ENCODE peak calls at places on chromosome 16, in five cellular contexts. Y, T, X, L and Z are unnamed samples.
A peak's percentile ranks its signal among the peaks of the same experiment; 100 is the strongest.

GRCh38 chr16:10964039-10964890 is 19.9 kb downstream of the CLEC16A start:
- DNase-seq in Y (peak; percentile 32), X (peak; percentile 57), L (peak; percentile 87), T (peak; percentile 90), Z (no peak)

GRCh38 chr16:31331141-31331764 is 23.7 kb upstream of the ITGAX start:
- DNase-seq in Y (no peak), L (no peak), T (no peak), X (no peak), Z (no peak)

GRCh38 chr16:50611332-50611934 is 63.2 kb downstream of the NKD1 start:
- DNase-seq in X (no peak), T (no peak), Y (no peak), L (no peak), Z (no peak)

GRCh38 chr16:4610011-4611005 is 4.4 kb downstream of the UBALD1 start:
- DNase-seq in L (no peak), T (no peak), X (no peak), Y (no peak), Z (no peak)

GRCh38 chr16:54931041-54931756 is 534 bp downstream of the IRX5 start:
- DNase-seq in T (peak; percentile 62), X (no peak), Y (no peak), L (no peak), Z (no peak)

GRCh38 chr16:9489823-9490467 is 398.5 kb downstream of the HAPSTR1 start:
- DNase-seq in X (no peak), T (peak; percentile 21), L (no peak), Y (no peak), Z (no peak)

GRCh38 chr16:31072540-31073072 is 1.4 kb downstream of the ZNF668 start:
- DNase-seq in Y (no peak), T (peak; percentile 37), X (no peak), L (no peak), Z (peak; percentile 33)

GRCh38 chr16:50007744-50008143 is 17.3 kb upstream of the CNEP1R1 start:
- DNase-seq in L (no peak), X (no peak), Y (no peak), T (no peak), Z (no peak)

GRCh38 chr16:89909777-89910716 is 8.6 kb upstream of the MC1R start:
- DNase-seq in L (peak; percentile 77), T (peak; percentile 84), Y (peak; percentile 42), X (no peak), Z (no peak)

GRCh38 chr16:11596572-11597226 is 10.0 kb upstream of the LITAF start:
- DNase-seq in T (no peak), Y (no peak), L (no peak), X (no peak), Z (no peak)

GRCh38 chr16:30554933-30555847 is 3.0 kb downstream of the ZNF764 start:
- DNase-seq in L (no peak), T (no peak), Y (no peak), X (no peak), Z (no peak)

GRCh38 chr16:5863207-5863606 is 765.6 kb upstream of the EEF2KMT start:
- DNase-seq in X (no peak), L (no peak), T (no peak), Y (no peak), Z (no peak)

GRCh38 chr16:7345423-7345822 is 12.8 kb downstream of the RBFOX1 start:
- DNase-seq in L (no peak), T (no peak), Y (no peak), X (no peak), Z (no peak)

GRCh38 chr16:56603589-56603988 is 4.8 kb upstream of the MT2A start:
- DNase-seq in T (peak; percentile 48), L (peak; percentile 61), X (no peak), Y (peak; percentile 56), Z (no peak)

GRCh38 chr16:25118851-25119584 is 7.5 kb downstream of the LCMT1 start:
- DNase-seq in Y (no peak), T (no peak), L (no peak), X (no peak), Z (no peak)

GRCh38 chr16:59459811-59460210 is 725.7 kb upstream of the GOT2 start:
- DNase-seq in Y (no peak), T (no peak), X (no peak), L (no peak), Z (no peak)

GRCh38 chr16:22330326-22330725 is 33.1 kb downstream of the POLR3E start:
- DNase-seq in X (no peak), L (no peak), Y (no peak), T (no peak), Z (no peak)

GRCh38 chr16:1167276-1168107 is 14.6 kb downstream of the CACNA1H start:
- DNase-seq in T (no peak), L (no peak), X (no peak), Y (no peak), Z (peak; percentile 11)

GRCh38 chr16:54422159-54422558 is 135.6 kb upstream of the IRX3 start:
- DNase-seq in X (no peak), Y (no peak), T (no peak), L (peak; percentile 62), Z (peak; percentile 51)

GRCh38 chr16:4855371-4855770 is 8.1 kb downstream of the UBN1 start:
- DNase-seq in T (no peak), X (no peak), L (no peak), Y (no peak), Z (no peak)

GRCh38 chr16:19291459-19291858 is 5.9 kb downstream of the CLEC19A start:
- DNase-seq in T (peak; percentile 45), X (no peak), L (no peak), Y (no peak), Z (no peak)

GRCh38 chr16:57815987-57816745 is 13.9 kb upstream of the KIFC3 start:
- DNase-seq in T (peak; percentile 91), L (peak; percentile 89), X (peak; percentile 90), Y (peak; percentile 73), Z (peak; percentile 89)

GRCh38 chr16:35523991-35524390 is 2064.6 kb downstream of the TP53TG3F start:
- DNase-seq in L (no peak), X (no peak), T (no peak), Y (no peak), Z (peak; percentile 92)

GRCh38 chr16:11621920-11622651 is 35.4 kb upstream of the LITAF start:
- DNase-seq in X (no peak), L (no peak), Y (no peak), T (no peak), Z (no peak)

GRCh38 chr16:27972500-27972899 is 91.0 kb downstream of the GSG1L start:
- DNase-seq in T (peak; percentile 34), X (no peak), L (no peak), Y (peak; percentile 73), Z (peak; percentile 66)

DNA sequence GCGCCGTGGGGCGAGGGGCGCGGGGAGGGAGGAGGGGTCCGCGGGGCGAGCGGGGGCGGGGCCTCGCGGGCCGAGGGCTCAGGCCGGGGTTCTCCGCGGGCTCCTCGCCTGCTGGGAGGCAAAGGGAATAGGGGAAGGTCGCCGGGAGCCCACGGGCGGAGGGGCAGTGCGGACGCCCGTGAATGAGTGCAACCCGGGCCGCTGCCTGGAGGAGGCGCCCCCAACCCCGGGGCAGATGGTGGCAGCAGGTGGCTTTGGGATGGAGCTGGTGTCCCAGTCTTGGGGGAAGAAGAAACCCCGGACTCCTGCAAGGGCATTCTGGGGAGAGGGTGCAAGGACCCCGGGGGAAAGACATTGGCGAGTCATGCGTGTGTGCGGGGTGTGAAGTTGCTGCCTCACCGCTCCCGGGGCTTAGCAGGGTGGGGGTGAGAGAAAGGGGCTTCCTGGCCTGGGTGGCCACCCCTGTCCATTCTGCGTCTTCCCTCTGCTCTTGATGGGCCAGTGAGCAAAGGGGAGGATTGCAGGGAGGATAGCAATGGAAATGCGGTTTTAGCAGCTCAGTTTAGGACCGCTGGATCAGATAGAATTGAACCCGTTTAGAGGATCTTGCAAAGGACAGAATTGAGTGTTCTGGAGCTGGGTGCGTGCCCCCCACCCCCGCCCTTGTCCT is 508 bp downstream of the KIAA0513 start:
- DNase-seq in L (no peak), Y (no peak), X (no peak), T (no peak), Z (no peak)
- TF ChIP-seq CTCF in L (no peak), Y (peak; percentile 12), X (no peak), T (peak; percentile 25), Z (peak; percentile 14)

DNA sequence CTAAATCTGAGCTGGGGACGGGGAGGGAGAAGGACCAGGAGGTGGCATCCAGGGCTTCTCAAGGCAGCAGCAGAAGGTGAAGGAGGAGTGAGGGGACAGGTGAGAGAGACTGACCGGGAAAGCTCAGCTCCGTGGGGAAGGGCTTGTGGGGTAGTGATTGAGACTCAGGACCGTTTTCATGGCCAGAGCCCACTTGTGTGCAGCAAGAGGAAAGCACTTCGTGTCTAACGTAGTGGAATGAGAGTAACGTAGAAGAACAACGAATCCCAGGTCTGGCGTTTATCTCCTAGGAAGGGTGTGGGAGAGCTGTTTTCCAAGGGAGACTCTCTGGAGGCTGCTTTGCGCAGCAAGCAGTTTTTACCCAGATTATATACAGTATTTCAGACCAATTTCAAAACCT is 1.3 kb upstream of the CDH3 start:
- DNase-seq in X (no peak), T (peak; percentile 57), L (no peak), Y (no peak), Z (no peak)
- H3K4me3 ChIP-seq in X (no peak overlapping the region), T (no peak overlapping the region), L (no peak overlapping the region), Y (peak overlapping the region; percentile 85), Z (no peak overlapping the region)

GRCh38 chr16:85422374-85423185 is 190.5 kb upstream of the GSE1 start:
- DNase-seq in Y (no peak), T (peak; percentile 93), X (no peak), L (peak; percentile 95), Z (no peak)
- TF ChIP-seq CTCF in Y (no peak), T (peak; percentile 31), X (no peak), L (no peak), Z (no peak)

DNA sequence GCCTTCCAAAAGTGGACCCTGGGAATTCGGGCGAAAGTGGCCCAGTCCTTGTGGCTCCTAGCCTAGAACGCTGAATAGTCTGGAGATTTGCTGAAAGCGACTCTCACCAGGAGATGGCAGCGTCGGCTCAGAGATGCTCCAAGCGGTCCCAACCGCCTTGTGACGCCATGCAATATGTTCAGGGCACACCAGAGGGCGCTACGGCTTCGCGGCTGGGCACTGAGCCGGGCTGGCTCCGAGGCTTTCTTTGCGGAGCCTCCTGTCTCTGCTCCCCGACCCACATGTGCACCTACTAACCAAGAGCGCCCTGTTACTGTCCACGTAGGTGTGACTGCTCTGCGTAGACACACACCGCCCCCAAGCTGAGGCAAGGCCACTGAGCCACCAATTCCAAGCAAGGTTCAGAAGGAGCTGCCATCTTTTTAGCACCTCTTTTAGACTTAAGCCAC is 36.9 kb downstream of the SYCE1L start:
- DNase-seq in X (peak; percentile 64), L (peak; percentile 90), T (peak; percentile 93), Y (no peak), Z (peak; percentile 45)
- H3K4me3 ChIP-seq in X (peak overlapping the region; percentile 0), L (no peak overlapping the region), T (no peak overlapping the region), Y (no peak overlapping the region), Z (no peak overlapping the region)

GRCh38 chr16:71883849-71884638 is at the start of gene ZNF821:
- DNase-seq in Y (no peak), T (peak; percentile 96), L (peak; percentile 83), X (peak; percentile 28), Z (no peak)
- TF ChIP-seq CTCF in Y (peak; percentile 21), T (peak; percentile 49), L (peak; percentile 22), X (peak; percentile 51), Z (no peak)

DNA sequence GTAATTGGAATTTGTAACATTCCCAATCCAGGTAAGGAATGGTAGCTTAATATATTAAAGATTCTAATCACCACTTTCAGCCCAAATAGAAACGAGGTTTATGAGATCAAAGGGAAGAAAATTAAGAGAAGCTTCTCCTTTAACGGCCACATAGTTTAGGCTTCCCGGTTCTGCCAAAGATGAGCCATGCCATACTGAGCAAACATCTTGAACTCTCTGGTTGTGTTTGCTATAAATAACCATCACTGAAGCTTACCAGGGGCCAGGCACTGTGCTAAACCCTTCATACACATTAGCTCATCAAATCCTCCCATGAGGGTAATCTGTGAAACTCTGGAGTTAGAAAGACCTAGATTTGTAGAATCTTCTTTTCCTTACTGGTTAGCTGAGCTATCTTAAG is 2.8 kb downstream of the MYH11 start:
- DNase-seq in T (no peak), L (no peak), X (no peak), Y (no peak), Z (no peak)
- H3K4me3 ChIP-seq in T (no peak overlapping the region), L (peak overlapping the region; percentile 49), X (no peak overlapping the region), Y (no peak overlapping the region), Z (no peak overlapping the region)